ENCODE peak calls at places on chromosomes 4 and X, in nine cellular contexts. A, C, V, I, Y, E, S, O and P are unnamed samples.

GRCh38 chrX:68686684-68687045 is 39.2 kb downstream of the STARD8 start:
- DNase-seq in S (peak; percentile 58), E (peak; percentile 61), V (peak; percentile 40), A (no peak), O (peak; percentile 64), I (no peak), Y (no peak), C (no peak), P (no peak)

GRCh38 chr4:39597695-39598381 is 40.8 kb downstream of the SMIM14 start:
- DNase-seq in A (no peak), E (no peak), S (no peak), I (no peak), O (no peak), C (no peak), V (no peak), Y (no peak), P (no peak)

GRCh38 chrX:41043950-41044349 is 41.3 kb upstream of the USP9X start:
- DNase-seq in Y (no peak), E (no peak), O (no peak), A (no peak), I (no peak), C (peak; percentile 26), V (no peak), S (peak; percentile 61), P (no peak)

GRCh38 chr4:2441393-2442174 is 22.8 kb downstream of the CFAP99 start:
- DNase-seq in E (peak; percentile 65), O (peak; percentile 63), C (peak; percentile 27), V (peak; percentile 94), A (peak; percentile 85), I (peak; percentile 78), S (peak; percentile 69), Y (no peak), P (peak; percentile 85)

GRCh38 chrX:40153335-40154221 is 55.8 kb upstream of the BCOR start:
- DNase-seq in V (peak; percentile 39), S (peak; percentile 56), O (peak; percentile 70), E (peak; percentile 77), I (peak; percentile 68), Y (peak; percentile 64), A (no peak), C (no peak), P (peak; percentile 67)

GRCh38 chr4:15906024-15906443 is 32.5 kb downstream of the FGFBP1 start:
- DNase-seq in Y (peak; percentile 76), E (peak; percentile 89), S (no peak), V (peak; percentile 75), A (peak; percentile 95), I (no peak), C (peak; percentile 100), O (no peak), P (no peak)

GRCh38 chr4:89000392-89000791 is 56.6 kb downstream of the FAM13A start:
- DNase-seq in V (no peak), Y (no peak), O (no peak), S (no peak), I (no peak), E (no peak), A (no peak), C (no peak), P (no peak)

GRCh38 chr4:171639540-171639939 is 173.7 kb upstream of the GALNTL6 start:
- DNase-seq in A (no peak), I (no peak), Y (no peak), V (no peak), O (no peak), E (no peak), C (no peak), S (no peak), P (no peak)

GRCh38 chr4:121764702-121765367 is at the start of gene SMIM43:
- DNase-seq in V (peak; percentile 66), O (no peak), S (peak; percentile 26), Y (no peak), A (no peak), C (peak; percentile 18), E (no peak), I (no peak), P (no peak)

GRCh38 chr4:8745828-8746225 is 125.8 kb downstream of the HMX1 start:
- DNase-seq in E (peak; percentile 4), O (peak; percentile 11), A (no peak), I (no peak), V (no peak), Y (peak; percentile 31), C (no peak), S (no peak), P (no peak)

GRCh38 chr4:906311-907102 is 25.6 kb downstream of the GAK start:
- DNase-seq in I (no peak), A (no peak), E (no peak), Y (peak; percentile 31), C (no peak), S (no peak), V (no peak), O (no peak), P (no peak)

GRCh38 chrX:39196192-39197102 is 395.2 kb downstream of the MID1IP1 start:
- DNase-seq in I (peak; percentile 58), Y (no peak), E (no peak), S (peak; percentile 54), C (peak; percentile 72), O (no peak), V (peak; percentile 6), A (peak; percentile 26), P (peak; percentile 77)

GRCh38 chr4:147831452-147832192 is 99.7 kb downstream of the ARHGAP10 start:
- DNase-seq in E (peak; percentile 58), S (peak; percentile 76), V (no peak), A (peak; percentile 87), C (peak; percentile 96), I (no peak), Y (no peak), O (peak; percentile 52), P (no peak)

GRCh38 chrX:75365243-75365975 is 91.5 kb downstream of the UPRT start:
- DNase-seq in I (no peak), Y (no peak), A (no peak), C (no peak), S (no peak), V (no peak), O (no peak), E (no peak), P (no peak)

GRCh38 chr4:153438916-153439756 is 27.0 kb upstream of the TMEM131L start:
- DNase-seq in E (no peak), A (no peak), Y (no peak), S (no peak), I (peak; percentile 57), C (no peak), O (no peak), V (no peak), P (peak; percentile 57)

GRCh38 chr4:153428816-153429592 is 37.2 kb upstream of the TMEM131L start:
- DNase-seq in I (no peak), O (no peak), Y (no peak), S (peak; percentile 18), V (no peak), C (no peak), A (no peak), E (no peak), P (peak; percentile 50)

GRCh38 chr4:153432971-153433752 is 33.0 kb upstream of the TMEM131L start:
- DNase-seq in E (peak; percentile 79), Y (peak; percentile 77), C (peak; percentile 94), A (peak; percentile 77), V (peak; percentile 80), S (peak; percentile 95), I (peak; percentile 76), O (peak; percentile 59), P (peak; percentile 65)

GRCh38 chr4:153434190-153434589 is 32.0 kb upstream of the TMEM131L start:
- DNase-seq in I (no peak), A (no peak), Y (no peak), O (no peak), C (no peak), S (no peak), V (no peak), E (no peak), P (no peak)

GRCh38 chr4:153433753-153434105 is 32.4 kb upstream of the TMEM131L start:
- DNase-seq in I (no peak), E (no peak), Y (no peak), S (no peak), C (no peak), O (no peak), V (no peak), A (no peak), P (no peak)
- H3K4me3 ChIP-seq in I (peak overlapping the region; percentile 0), E (no peak overlapping the region), Y (no peak overlapping the region), S (no peak overlapping the region), C (no peak overlapping the region), O (no peak overlapping the region), V (no peak overlapping the region), A (no peak overlapping the region), P (no peak overlapping the region)

GRCh38 chr4:75724867-75725724 is 719 bp downstream of the USO1 start:
- DNase-seq in E (peak; percentile 85), I (peak; percentile 56), C (peak; percentile 75), A (peak; percentile 23), V (peak; percentile 80), O (peak; percentile 89), Y (peak; percentile 81), S (peak; percentile 82), P (peak; percentile 3)

GRCh38 chr4:75724066-75724866 is at the start of gene USO1:
- DNase-seq in I (peak; percentile 100), A (peak; percentile 97), E (peak; percentile 99), Y (peak; percentile 100), C (peak; percentile 99), V (peak; percentile 99), O (peak; percentile 99), S (peak; percentile 100), P (peak; percentile 97)

GRCh38 chr4:75723802-75724065 is 643 bp upstream of the USO1 start:
- DNase-seq in I (no peak), C (no peak), O (no peak), Y (no peak), V (no peak), E (no peak), A (no peak), S (no peak), P (no peak)

GRCh38 chr4:75727073-75727472 is 2.7 kb downstream of the USO1 start:
- DNase-seq in C (no peak), I (no peak), A (no peak), E (no peak), O (no peak), Y (no peak), V (no peak), S (no peak), P (no peak)

GRCh38 chr4:75726577-75726976 is 2.2 kb downstream of the USO1 start:
- DNase-seq in Y (no peak), A (no peak), E (no peak), V (no peak), O (no peak), I (no peak), S (no peak), C (no peak), P (no peak)
- H3K4me3 ChIP-seq in Y (no peak overlapping the region), A (no peak overlapping the region), E (no peak overlapping the region), V (peak overlapping the region; percentile 68), O (peak overlapping the region; percentile 92), I (no peak overlapping the region), S (no peak overlapping the region), C (peak overlapping the region; percentile 15), P (no peak overlapping the region)

DNA sequence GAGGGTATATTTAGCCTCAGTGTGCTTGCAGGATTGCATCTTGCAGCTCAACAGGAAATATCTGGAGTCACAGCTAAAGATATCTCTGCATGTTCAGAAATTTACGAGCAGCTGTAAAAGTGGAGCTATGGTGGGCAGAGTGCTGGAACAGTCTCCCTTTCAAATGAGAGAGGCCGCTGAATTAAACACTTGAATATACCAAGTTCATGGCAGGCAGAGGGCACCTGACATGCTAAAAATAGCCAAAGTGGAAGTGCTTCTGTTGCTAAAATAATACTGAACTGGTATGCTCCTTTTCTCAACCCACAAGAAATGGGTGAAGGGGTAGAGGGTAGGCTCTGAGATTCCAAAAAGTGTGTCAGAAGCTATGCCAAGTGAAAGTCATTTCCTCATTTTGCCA is 98.0 kb downstream of the MGST2 start:
- DNase-seq in Y (no peak), I (no peak), S (no peak), O (no peak), E (peak; percentile 48), A (no peak), C (no peak), V (no peak), P (no peak)
- H3K4me3 ChIP-seq in Y (no peak overlapping the region), I (no peak overlapping the region), S (no peak overlapping the region), O (peak overlapping the region; percentile 51), E (no peak overlapping the region), A (no peak overlapping the region), C (no peak overlapping the region), V (no peak overlapping the region), P (no peak overlapping the region)

GRCh38 chrX:140713174-140713539 is 3.6 kb downstream of the LINC00632 start:
- DNase-seq in V (no peak), E (no peak), Y (no peak), I (no peak), O (no peak), S (no peak), A (no peak), C (no peak), P (no peak)
- H3K4me3 ChIP-seq in V (no peak overlapping the region), E (no peak overlapping the region), Y (no peak overlapping the region), I (no peak overlapping the region), O (peak overlapping the region; percentile 36), S (no peak overlapping the region), A (no peak overlapping the region), C (no peak overlapping the region), P (peak overlapping the region; percentile 22)